ENCODE peak calls at places on chromosomes 16 and 17, in nine cellular contexts. One of them, this sample, is unnamed.

GRCh38 chr16:24070851-24071250 is 185.3 kb upstream of the CACNG3 start:
- DNase-seq in NCI-H774: no peak
- DNase-seq in activated CD8-positive, alpha-beta memory T cell treated with anti-CD3 and anti-CD28 coated beads for 4 hours: no peak
- DNase-seq in HuH-7.5: peak; percentile 41
- DNase-seq in fibroblast of the aortic adventitia: no peak
- DNase-seq in fibroblast of lung: peak; percentile 21
- DNase-seq in activated CD4-positive, alpha-beta T cell treated with anti-CD3 and anti-CD28 coated beads, Interleukin-2, amount 50 U/mL, for 1 hour: no peak
- DNase-seq in mucosa of gallbladder: no peak
- DNase-seq in astrocyte of the spinal cord: no peak
- DNase-seq in this sample: no peak

GRCh38 chr17:9755083-9755482 is 36.3 kb downstream of the DHRS7C start:
- DNase-seq in HuH-7.5: no peak
- DNase-seq in NCI-H774: no peak
- DNase-seq in fibroblast of the aortic adventitia: no peak
- DNase-seq in fibroblast of lung: no peak
- DNase-seq in mucosa of gallbladder: no peak
- DNase-seq in astrocyte of the spinal cord: no peak
- DNase-seq in activated CD8-positive, alpha-beta memory T cell treated with anti-CD3 and anti-CD28 coated beads for 4 hours: no peak
- DNase-seq in activated CD4-positive, alpha-beta T cell treated with anti-CD3 and anti-CD28 coated beads, Interleukin-2, amount 50 U/mL, for 1 hour: no peak
- DNase-seq in this sample: no peak

GRCh38 chr16:5176505-5176904 is 78.9 kb upstream of the EEF2KMT start:
- DNase-seq in NCI-H774: no peak
- DNase-seq in astrocyte of the spinal cord: no peak
- DNase-seq in activated CD4-positive, alpha-beta T cell treated with anti-CD3 and anti-CD28 coated beads, Interleukin-2, amount 50 U/mL, for 1 hour: no peak
- DNase-seq in fibroblast of the aortic adventitia: no peak
- DNase-seq in fibroblast of lung: no peak
- DNase-seq in HuH-7.5: no peak
- DNase-seq in mucosa of gallbladder: no peak
- DNase-seq in activated CD8-positive, alpha-beta memory T cell treated with anti-CD3 and anti-CD28 coated beads for 4 hours: no peak
- DNase-seq in this sample: no peak

GRCh38 chr17:28735242-28735722 is 6.7 kb downstream of the NEK8 start:
- DNase-seq in activated CD4-positive, alpha-beta T cell treated with anti-CD3 and anti-CD28 coated beads, Interleukin-2, amount 50 U/mL, for 1 hour: no peak
- DNase-seq in fibroblast of lung: no peak
- DNase-seq in fibroblast of the aortic adventitia: no peak
- DNase-seq in HuH-7.5: no peak
- DNase-seq in astrocyte of the spinal cord: no peak
- DNase-seq in mucosa of gallbladder: no peak
- DNase-seq in activated CD8-positive, alpha-beta memory T cell treated with anti-CD3 and anti-CD28 coated beads for 4 hours: no peak
- DNase-seq in NCI-H774: no peak
- DNase-seq in this sample: no peak

GRCh38 chr17:28333083-28333746 is 2.1 kb downstream of the IFT20 start:
- DNase-seq in fibroblast of the aortic adventitia: no peak
- DNase-seq in HuH-7.5: no peak
- DNase-seq in fibroblast of lung: no peak
- DNase-seq in activated CD8-positive, alpha-beta memory T cell treated with anti-CD3 and anti-CD28 coated beads for 4 hours: no peak
- DNase-seq in astrocyte of the spinal cord: no peak
- DNase-seq in mucosa of gallbladder: no peak
- DNase-seq in NCI-H774: no peak
- DNase-seq in activated CD4-positive, alpha-beta T cell treated with anti-CD3 and anti-CD28 coated beads, Interleukin-2, amount 50 U/mL, for 1 hour: no peak
- DNase-seq in this sample: peak; percentile 13

GRCh38 chr16:57143125-57143965 is 42.5 kb downstream of the PSME3IP1 start:
- DNase-seq in fibroblast of lung: no peak
- DNase-seq in HuH-7.5: no peak
- DNase-seq in astrocyte of the spinal cord: no peak
- DNase-seq in NCI-H774: no peak
- DNase-seq in fibroblast of the aortic adventitia: no peak
- DNase-seq in activated CD8-positive, alpha-beta memory T cell treated with anti-CD3 and anti-CD28 coated beads for 4 hours: no peak
- DNase-seq in activated CD4-positive, alpha-beta T cell treated with anti-CD3 and anti-CD28 coated beads, Interleukin-2, amount 50 U/mL, for 1 hour: no peak
- DNase-seq in mucosa of gallbladder: no peak
- DNase-seq in this sample: peak; percentile 79

GRCh38 chr17:6244253-6244652 is 174.1 kb downstream of the WSCD1 start:
- DNase-seq in HuH-7.5: no peak
- DNase-seq in activated CD4-positive, alpha-beta T cell treated with anti-CD3 and anti-CD28 coated beads, Interleukin-2, amount 50 U/mL, for 1 hour: no peak
- DNase-seq in fibroblast of the aortic adventitia: no peak
- DNase-seq in mucosa of gallbladder: no peak
- DNase-seq in astrocyte of the spinal cord: no peak
- DNase-seq in NCI-H774: no peak
- DNase-seq in activated CD8-positive, alpha-beta memory T cell treated with anti-CD3 and anti-CD28 coated beads for 4 hours: no peak
- DNase-seq in fibroblast of lung: no peak
- DNase-seq in this sample: no peak

GRCh38 chr16:68380348-68380670 is 68.0 kb downstream of the SMPD3 start:
- DNase-seq in fibroblast of the aortic adventitia: no peak
- DNase-seq in HuH-7.5: no peak
- DNase-seq in mucosa of gallbladder: no peak
- DNase-seq in fibroblast of lung: no peak
- DNase-seq in NCI-H774: no peak
- DNase-seq in activated CD8-positive, alpha-beta memory T cell treated with anti-CD3 and anti-CD28 coated beads for 4 hours: no peak
- DNase-seq in astrocyte of the spinal cord: no peak
- DNase-seq in activated CD4-positive, alpha-beta T cell treated with anti-CD3 and anti-CD28 coated beads, Interleukin-2, amount 50 U/mL, for 1 hour: no peak
- DNase-seq in this sample: no peak

GRCh38 chr16:69798466-69798865 is 36.3 kb downstream of the WWP2 start:
- DNase-seq in activated CD8-positive, alpha-beta memory T cell treated with anti-CD3 and anti-CD28 coated beads for 4 hours: no peak
- DNase-seq in HuH-7.5: no peak
- DNase-seq in fibroblast of lung: peak; percentile 21
- DNase-seq in mucosa of gallbladder: no peak
- DNase-seq in activated CD4-positive, alpha-beta T cell treated with anti-CD3 and anti-CD28 coated beads, Interleukin-2, amount 50 U/mL, for 1 hour: no peak
- DNase-seq in NCI-H774: no peak
- DNase-seq in fibroblast of the aortic adventitia: peak; percentile 30
- DNase-seq in astrocyte of the spinal cord: peak; percentile 29
- DNase-seq in this sample: no peak

GRCh38 chr17:69501591-69502468 is 87.3 kb downstream of the MAP2K6 start:
- DNase-seq in HuH-7.5: no peak
- DNase-seq in mucosa of gallbladder: peak; percentile 40
- DNase-seq in activated CD4-positive, alpha-beta T cell treated with anti-CD3 and anti-CD28 coated beads, Interleukin-2, amount 50 U/mL, for 1 hour: no peak
- DNase-seq in fibroblast of lung: peak; percentile 99
- DNase-seq in activated CD8-positive, alpha-beta memory T cell treated with anti-CD3 and anti-CD28 coated beads for 4 hours: no peak
- DNase-seq in fibroblast of the aortic adventitia: peak; percentile 75
- DNase-seq in astrocyte of the spinal cord: peak; percentile 95
- DNase-seq in NCI-H774: peak; percentile 73
- DNase-seq in this sample: no peak

GRCh38 chr17:72296456-72296855 is 175.6 kb downstream of the SOX9 start:
- DNase-seq in activated CD4-positive, alpha-beta T cell treated with anti-CD3 and anti-CD28 coated beads, Interleukin-2, amount 50 U/mL, for 1 hour: no peak
- DNase-seq in fibroblast of lung: peak; percentile 31
- DNase-seq in astrocyte of the spinal cord: no peak
- DNase-seq in mucosa of gallbladder: no peak
- DNase-seq in HuH-7.5: no peak
- DNase-seq in fibroblast of the aortic adventitia: no peak
- DNase-seq in activated CD8-positive, alpha-beta memory T cell treated with anti-CD3 and anti-CD28 coated beads for 4 hours: no peak
- DNase-seq in NCI-H774: no peak
- DNase-seq in this sample: no peak

GRCh38 chr17:43814026-43814425 is 18.9 kb downstream of the MPP3 start:
- DNase-seq in astrocyte of the spinal cord: no peak
- DNase-seq in activated CD8-positive, alpha-beta memory T cell treated with anti-CD3 and anti-CD28 coated beads for 4 hours: no peak
- DNase-seq in mucosa of gallbladder: no peak
- DNase-seq in HuH-7.5: no peak
- DNase-seq in NCI-H774: no peak
- DNase-seq in activated CD4-positive, alpha-beta T cell treated with anti-CD3 and anti-CD28 coated beads, Interleukin-2, amount 50 U/mL, for 1 hour: no peak
- DNase-seq in fibroblast of lung: no peak
- DNase-seq in fibroblast of the aortic adventitia: no peak
- DNase-seq in this sample: no peak

GRCh38 chr16:31010539-31010938 is at the start of gene STX1B:
- DNase-seq in HuH-7.5: no peak
- DNase-seq in astrocyte of the spinal cord: peak; percentile 38
- DNase-seq in activated CD8-positive, alpha-beta memory T cell treated with anti-CD3 and anti-CD28 coated beads for 4 hours: peak; percentile 20
- DNase-seq in activated CD4-positive, alpha-beta T cell treated with anti-CD3 and anti-CD28 coated beads, Interleukin-2, amount 50 U/mL, for 1 hour: peak; percentile 55
- DNase-seq in fibroblast of lung: peak; percentile 41
- DNase-seq in mucosa of gallbladder: no peak
- DNase-seq in fibroblast of the aortic adventitia: no peak
- DNase-seq in NCI-H774: no peak
- DNase-seq in this sample: no peak

GRCh38 chr16:1548234-1548633 is 14.8 kb downstream of the TMEM204 start:
- DNase-seq in NCI-H774: no peak
- DNase-seq in fibroblast of the aortic adventitia: peak; percentile 52
- DNase-seq in activated CD4-positive, alpha-beta T cell treated with anti-CD3 and anti-CD28 coated beads, Interleukin-2, amount 50 U/mL, for 1 hour: no peak
- DNase-seq in fibroblast of lung: no peak
- DNase-seq in astrocyte of the spinal cord: peak; percentile 36
- DNase-seq in HuH-7.5: no peak
- DNase-seq in activated CD8-positive, alpha-beta memory T cell treated with anti-CD3 and anti-CD28 coated beads for 4 hours: no peak
- DNase-seq in mucosa of gallbladder: no peak
- DNase-seq in this sample: no peak

GRCh38 chr16:3431779-3432219 is 11.5 kb downstream of the ZNF597 start:
- DNase-seq in activated CD4-positive, alpha-beta T cell treated with anti-CD3 and anti-CD28 coated beads, Interleukin-2, amount 50 U/mL, for 1 hour: no peak
- DNase-seq in astrocyte of the spinal cord: peak; percentile 23
- DNase-seq in activated CD8-positive, alpha-beta memory T cell treated with anti-CD3 and anti-CD28 coated beads for 4 hours: peak; percentile 3
- DNase-seq in mucosa of gallbladder: peak; percentile 38
- DNase-seq in HuH-7.5: no peak
- DNase-seq in fibroblast of the aortic adventitia: peak; percentile 36
- DNase-seq in NCI-H774: no peak
- DNase-seq in fibroblast of lung: peak; percentile 52
- DNase-seq in this sample: peak; percentile 89

GRCh38 chr17:2174048-2174447 is 119.1 kb downstream of the HIC1 start:
- DNase-seq in astrocyte of the spinal cord: peak; percentile 80
- DNase-seq in HuH-7.5: no peak
- DNase-seq in activated CD8-positive, alpha-beta memory T cell treated with anti-CD3 and anti-CD28 coated beads for 4 hours: no peak
- DNase-seq in NCI-H774: no peak
- DNase-seq in fibroblast of the aortic adventitia: peak; percentile 59
- DNase-seq in mucosa of gallbladder: no peak
- DNase-seq in activated CD4-positive, alpha-beta T cell treated with anti-CD3 and anti-CD28 coated beads, Interleukin-2, amount 50 U/mL, for 1 hour: no peak
- DNase-seq in fibroblast of lung: no peak
- DNase-seq in this sample: no peak

GRCh38 chr17:36550491-36551417 is 6.0 kb downstream of the GGNBP2 start:
- DNase-seq in activated CD8-positive, alpha-beta memory T cell treated with anti-CD3 and anti-CD28 coated beads for 4 hours: no peak
- DNase-seq in HuH-7.5: no peak
- DNase-seq in mucosa of gallbladder: no peak
- DNase-seq in activated CD4-positive, alpha-beta T cell treated with anti-CD3 and anti-CD28 coated beads, Interleukin-2, amount 50 U/mL, for 1 hour: no peak
- DNase-seq in astrocyte of the spinal cord: no peak
- DNase-seq in fibroblast of lung: no peak
- DNase-seq in fibroblast of the aortic adventitia: no peak
- DNase-seq in NCI-H774: peak; percentile 29
- DNase-seq in this sample: no peak

GRCh38 chr16:2490190-2491105 is 15.5 kb downstream of the TBC1D24 start:
- DNase-seq in astrocyte of the spinal cord: no peak
- DNase-seq in HuH-7.5: no peak
- DNase-seq in activated CD4-positive, alpha-beta T cell treated with anti-CD3 and anti-CD28 coated beads, Interleukin-2, amount 50 U/mL, for 1 hour: no peak
- DNase-seq in NCI-H774: no peak
- DNase-seq in fibroblast of the aortic adventitia: no peak
- DNase-seq in mucosa of gallbladder: no peak
- DNase-seq in activated CD8-positive, alpha-beta memory T cell treated with anti-CD3 and anti-CD28 coated beads for 4 hours: no peak
- DNase-seq in fibroblast of lung: no peak
- DNase-seq in this sample: no peak